ENCODE peak calls at places on chromosomes 5 and 9, in five cellular contexts. S, Q, M, X and J are unnamed samples.

GRCh38 chr9:33140406-33141360 is 26.5 kb downstream of the B4GALT1 start:
- DNase-seq in Q (no peak), S (no peak), X (no peak), M (no peak), J (no peak)

GRCh38 chr9:108052431-108053080 is 563.0 kb upstream of the KLF4 start:
- DNase-seq in Q (no peak), X (no peak), M (no peak), S (no peak), J (no peak)

GRCh38 chr5:37882636-37883035 is 42.8 kb upstream of the GDNF start:
- DNase-seq in X (no peak), M (no peak), S (no peak), Q (no peak), J (no peak)

GRCh38 chr9:36870960-36871359 is 163.1 kb downstream of the PAX5 start:
- DNase-seq in Q (no peak), S (no peak), M (no peak), X (no peak), J (no peak)

GRCh38 chr5:132389453-132390286 is 20.2 kb downstream of the SLC22A5 start:
- DNase-seq in X (no peak), S (no peak), M (no peak), Q (peak; percentile 25), J (peak; percentile 99)

GRCh38 chr9:116998305-116998704 is 311.2 kb downstream of the TRIM32 start:
- DNase-seq in M (no peak), X (no peak), S (no peak), Q (no peak), J (no peak)

GRCh38 chr5:10069781-10070313 is 179.8 kb downstream of the ATPSCKMT start:
- DNase-seq in Q (no peak), S (peak; percentile 29), X (no peak), M (no peak), J (no peak)

GRCh38 chr9:9920425-9920824 is 692.4 kb downstream of the PTPRD start:
- DNase-seq in X (no peak), Q (no peak), M (no peak), S (peak; percentile 3), J (no peak)

GRCh38 chr5:61159841-61160240 is 2.4 kb downstream of the SMIM15 start:
- DNase-seq in S (no peak), M (no peak), X (no peak), Q (no peak), J (no peak)

GRCh38 chr9:17462869-17463464 is 115.9 kb upstream of the SH3GL2 start:
- DNase-seq in X (no peak), M (peak; percentile 31), S (peak; percentile 24), Q (peak; percentile 9), J (no peak)

GRCh38 chr5:100755435-100755834 is 147.6 kb downstream of the ST8SIA4 start:
- DNase-seq in S (no peak), Q (no peak), M (no peak), X (no peak), J (no peak)

GRCh38 chr9:2158111-2158610 is 143.0 kb downstream of the SMARCA2 start:
- DNase-seq in Q (no peak), S (peak; percentile 19), M (no peak), X (peak; percentile 39), J (no peak)

GRCh38 chr5:100595152-100595811 is 60.1 kb downstream of the FAM174A start:
- DNase-seq in Q (no peak), S (peak; percentile 1), X (no peak), M (peak; percentile 53), J (no peak)

GRCh38 chr9:79007701-79008483 is 563.9 kb upstream of the TLE4 start:
- DNase-seq in S (no peak), M (no peak), X (peak; percentile 35), Q (no peak), J (no peak)

GRCh38 chr9:104927912-104928740 is at the start of gene ABCA1:
- DNase-seq in M (peak; percentile 85), Q (peak; percentile 35), X (no peak), S (peak; percentile 84), J (peak; percentile 29)

GRCh38 chr5:106094128-106094726 is 1576.5 kb downstream of the EFNA5 start:
- DNase-seq in X (peak; percentile 3), S (peak; percentile 40), Q (no peak), M (no peak), J (no peak)

GRCh38 chr5:10533218-10533617 is 30.7 kb upstream of the ANKRD33B start:
- DNase-seq in Q (peak; percentile 72), X (no peak), S (no peak), M (no peak), J (no peak)

GRCh38 chr5:28014779-28015178 is 976.4 kb upstream of the CDH9 start:
- DNase-seq in S (peak; percentile 1), X (no peak), Q (peak; percentile 25), M (peak; percentile 48), J (peak; percentile 3)

GRCh38 chr5:179150011-179150410 is 89.8 kb downstream of the ZNF354C start:
- DNase-seq in X (no peak), S (no peak), M (no peak), Q (no peak), J (no peak)

GRCh38 chr5:133827830-133828229 is 140.6 kb downstream of the C5orf15 start:
- DNase-seq in M (no peak), X (no peak), Q (no peak), S (no peak), J (no peak)

GRCh38 chr9:70609542-70610286 is 195.3 kb upstream of the KLF9 start:
- DNase-seq in S (no peak), M (no peak), X (no peak), Q (no peak), J (no peak)

GRCh38 chr5:115069087-115069968 is 100.4 kb downstream of the TRIM36 start:
- DNase-seq in S (peak; percentile 7), M (peak; percentile 64), X (peak; percentile 12), Q (no peak), J (peak; percentile 51)

GRCh38 chr9:93510041-93510440 is 56.7 kb upstream of the FAM120AOS start:
- DNase-seq in M (no peak), X (no peak), Q (no peak), S (no peak), J (no peak)

GRCh38 chr9:7284117-7284516 is 515.5 kb downstream of the DMAC1 start:
- DNase-seq in X (no peak), M (no peak), Q (no peak), S (no peak), J (no peak)

GRCh38 chr5:64585654-64586053 is 79.8 kb downstream of the RGS7BP start:
- DNase-seq in S (no peak), M (no peak), Q (no peak), X (no peak), J (no peak)

GRCh38 chr9:37943329-37944265 is 39.7 kb upstream of the SLC25A51 start:
- DNase-seq in X (no peak), M (no peak), Q (no peak), S (no peak), J (peak; percentile 68)

GRCh38 chr5:86977185-86977584 is 290.5 kb upstream of the RASA1 start:
- DNase-seq in X (no peak), S (no peak), M (no peak), Q (no peak), J (no peak)

DNA sequence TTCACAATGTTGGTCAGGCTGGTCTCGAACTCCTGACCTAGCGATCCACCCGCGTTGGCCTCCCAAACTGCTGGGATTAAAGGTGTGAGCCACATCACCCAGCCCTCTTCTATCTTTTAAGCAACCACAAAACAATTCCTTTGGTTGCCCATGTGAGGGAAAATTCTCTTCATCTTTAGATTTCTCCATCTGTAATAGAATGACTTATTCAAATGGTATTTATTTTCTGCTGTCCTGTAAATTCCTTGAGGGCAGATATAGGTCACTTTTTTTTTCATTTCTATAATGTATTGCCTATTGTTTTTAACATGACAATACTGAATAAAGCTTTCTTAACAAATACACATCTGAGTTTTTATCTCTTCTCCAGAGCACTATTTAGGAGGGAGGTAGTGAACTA is 595.7 kb downstream of the CAAP1 start:
- DNase-seq in S (no peak), X (no peak), M (no peak), Q (no peak), J (no peak)
- TF ChIP-seq ZBTB33 in S (no peak), X (no peak), M (no peak), Q (no peak), J (no peak)

GRCh38 chr5:16467363-16468219 is 2.0 kb upstream of the ZNF622 start:
- DNase-seq in Q (no peak), S (no peak), M (no peak), X (peak; percentile 57), J (no peak)
- H3K4me1 ChIP-seq in Q (peaks cover 18% of the 10 kb centered on the region), S (peaks cover 19% of the 10 kb centered on the region), M (peaks cover 40% of the 10 kb centered on the region), X (peaks cover 24% of the 10 kb centered on the region), J (peaks cover 25% of the 10 kb centered on the region)

DNA sequence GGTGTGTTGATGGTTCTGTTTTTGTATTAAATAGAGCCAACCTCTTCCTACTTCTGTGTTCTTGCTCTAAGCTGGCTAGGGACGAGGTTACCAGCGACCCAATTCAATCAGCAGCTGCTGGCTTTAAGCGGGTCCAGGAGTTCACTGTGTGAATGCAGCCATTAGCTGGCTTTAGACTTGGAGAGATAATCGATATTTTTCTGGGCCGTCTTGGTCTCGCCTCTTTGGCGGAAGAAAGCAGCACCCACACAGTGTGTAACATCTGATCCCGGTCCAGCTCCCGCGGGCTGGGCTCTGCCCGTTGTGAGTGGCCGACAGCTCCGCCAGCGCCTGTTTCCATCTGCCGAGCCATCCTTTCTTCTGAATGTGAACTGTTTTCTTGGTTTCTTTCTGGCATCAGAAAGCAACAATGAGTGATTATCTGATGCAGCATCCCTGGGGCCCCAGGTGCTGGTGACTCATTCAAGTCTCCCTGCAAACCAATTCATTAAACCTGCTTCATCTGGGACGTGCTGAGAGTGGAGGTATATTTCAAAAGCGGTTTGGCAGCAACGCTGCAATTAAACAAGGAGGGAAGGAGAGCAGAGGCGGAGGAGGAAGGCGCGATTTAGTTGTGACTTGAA is 90.8 kb upstream of the IRX4 start:
- DNase-seq in Q (no peak), X (no peak), M (no peak), S (no peak), J (peak; percentile 2)
- TF ChIP-seq ZBTB33 in Q (no peak), X (no peak), M (no peak), S (no peak), J (no peak)

GRCh38 chr9:131273791-131274673 is 2.3 kb downstream of the FAM78A start:
- DNase-seq in S (no peak), M (no peak), X (no peak), Q (peak; percentile 82), J (no peak)

GRCh38 chr9:131276891-131277672 is 772 bp upstream of the FAM78A start:
- DNase-seq in Q (peak; percentile 98), S (peak; percentile 68), M (no peak), X (no peak), J (no peak)

GRCh38 chr9:131274674-131275331 is 1.5 kb downstream of the FAM78A start:
- DNase-seq in S (no peak), X (no peak), Q (peak; percentile 69), M (no peak), J (no peak)

GRCh38 chr9:131276107-131276888 is at the start of gene FAM78A:
- DNase-seq in Q (no peak), M (no peak), X (no peak), S (peak; percentile 77), J (no peak)

DNA sequence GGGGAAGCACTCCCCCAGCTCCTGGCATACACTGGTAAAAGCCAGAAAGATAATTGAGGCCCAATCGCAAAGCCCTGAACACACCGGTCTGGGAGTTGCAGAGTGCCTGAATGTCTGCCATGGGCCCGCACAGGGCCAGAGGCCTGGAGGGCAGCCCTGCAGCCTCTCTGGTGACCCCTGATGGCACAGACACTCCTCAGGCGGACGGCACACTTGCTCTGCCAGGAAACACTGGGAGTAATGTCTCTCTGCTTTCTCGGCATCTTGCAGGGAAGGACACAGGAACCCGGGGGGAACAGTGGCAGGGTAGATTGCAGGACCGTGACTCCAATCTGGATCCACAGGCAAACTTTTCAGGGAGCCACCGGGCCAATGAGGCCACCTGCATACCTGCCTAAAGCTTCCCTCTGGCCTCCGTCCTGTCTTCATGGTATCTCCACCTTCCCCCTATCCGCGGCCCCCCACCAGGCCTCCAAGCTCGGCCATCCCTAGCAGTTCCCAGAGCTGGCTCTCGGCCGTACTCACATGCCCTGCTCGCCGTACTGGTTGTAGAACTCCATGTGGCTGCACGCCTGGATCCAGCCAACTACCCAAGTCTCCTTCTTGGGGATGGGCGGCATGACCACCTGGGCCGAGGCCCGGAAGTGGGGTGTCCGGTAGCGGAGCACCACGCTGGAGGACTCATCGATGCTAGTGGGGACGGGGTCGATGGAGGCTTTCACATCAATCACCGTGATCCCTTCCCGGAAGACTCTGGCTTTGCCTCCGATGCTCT is 791 bp downstream of the FAM78A start:
- DNase-seq in Q (peak; percentile 84), M (peak; percentile 48), X (no peak), S (no peak), J (no peak)
- H3K4me1 ChIP-seq in Q (peaks cover 87% of the 10 kb centered on the region), M (peaks cover 52% of the 10 kb centered on the region), X (peaks cover 28% of the 10 kb centered on the region), S (peaks cover 4% of the 10 kb centered on the region), J (no peaks in the 10 kb centered on the region)